ENCODE peak calls at places on chromosomes 1 and 21, in eight cellular contexts. T is transverse colon; N is body of pancreas; S is left ventricle myocardium inferior; I is retinal pigment epithelial cell; K is cardiac fibroblast; P is bronchial epithelial cell; M is CD8-positive, alpha-beta T cell. W is an unnamed sample.

GRCh38 chr1:12047120-12047876 is 15.8 kb upstream of the TNFRSF8 start:
- DNase-seq in T (no peak), N (no peak), S (no peak), I (no peak), K (no peak), P (no peak), M (no peak), W (no peak)

GRCh38 chr1:20279507-20279906 is 11.2 kb upstream of the VWA5B1 start:
- DNase-seq in T (peak), N (no peak), S (no peak), I (peak), K (no peak), P (peak), M (no peak), W (peak)

GRCh38 chr21:29610960-29611359 is 312.2 kb downstream of the BACH1 start:
- DNase-seq in T (no peak), N (no peak), S (no peak), I (no peak), K (peak), P (no peak), M (no peak), W (peak)

GRCh38 chr1:230898144-230898543 is 29.8 kb upstream of the C1orf198 start:
- DNase-seq in T (no peak), N (no peak), S (no peak), I (no peak), K (no peak), P (no peak), M (no peak), W (no peak)

GRCh38 chr1:34549199-34549598 is 205.6 kb upstream of the GJB5 start:
- DNase-seq in T (peak), N (peak), S (no peak), I (no peak), K (no peak), P (peak), M (no peak), W (no peak)

GRCh38 chr1:90347366-90347765 is 352.5 kb downstream of the ZNF326 start:
- DNase-seq in T (peak), N (no peak), S (no peak), I (no peak), K (no peak), P (peak), M (no peak), W (no peak)

GRCh38 chr1:18527514-18527913 is 46.8 kb downstream of the KLHDC7A start:
- DNase-seq in T (no peak), N (no peak), S (no peak), I (no peak), K (no peak), P (no peak), M (no peak), W (no peak)

GRCh38 chr1:185559684-185560310 is 174.4 kb upstream of the HMCN1 start:
- DNase-seq in T (peak), N (peak), S (peak), I (no peak), K (peak), P (peak), M (peak), W (peak)

GRCh38 chr1:156276532-156276931 is 6.1 kb downstream of the SMG5 start:
- DNase-seq in T (no peak), N (no peak), S (no peak), I (no peak), K (peak), P (no peak), M (no peak), W (peak)

GRCh38 chr1:94382163-94382562 is 36.0 kb upstream of the ABCD3 start:
- DNase-seq in T (peak), N (peak), S (no peak), I (no peak), K (no peak), P (peak), M (no peak), W (no peak)

GRCh38 chr1:70993841-70994240 is 53.8 kb downstream of the PTGER3 start:
- DNase-seq in T (no peak), N (no peak), S (no peak), I (no peak), K (no peak), P (no peak), M (no peak), W (no peak)

GRCh38 chr1:166470057-166470456 is 303.3 kb upstream of the FAM78B start:
- DNase-seq in T (no peak), N (no peak), S (no peak), I (no peak), K (no peak), P (no peak), M (no peak), W (no peak)

GRCh38 chr1:56322211-56322610 is 257.2 kb downstream of the PLPP3 start:
- DNase-seq in T (no peak), N (no peak), S (no peak), I (no peak), K (no peak), P (no peak), M (no peak), W (no peak)

GRCh38 chr1:151800830-151801229 is 4.4 kb downstream of the LINGO4 start:
- DNase-seq in T (no peak), N (no peak), S (no peak), I (no peak), K (no peak), P (no peak), M (no peak), W (no peak)

GRCh38 chr1:89952021-89952995 is 42.6 kb upstream of the ZNF326 start:
- DNase-seq in T (no peak), N (no peak), S (no peak), I (no peak), K (peak), P (no peak), M (no peak), W (peak)

DNA sequence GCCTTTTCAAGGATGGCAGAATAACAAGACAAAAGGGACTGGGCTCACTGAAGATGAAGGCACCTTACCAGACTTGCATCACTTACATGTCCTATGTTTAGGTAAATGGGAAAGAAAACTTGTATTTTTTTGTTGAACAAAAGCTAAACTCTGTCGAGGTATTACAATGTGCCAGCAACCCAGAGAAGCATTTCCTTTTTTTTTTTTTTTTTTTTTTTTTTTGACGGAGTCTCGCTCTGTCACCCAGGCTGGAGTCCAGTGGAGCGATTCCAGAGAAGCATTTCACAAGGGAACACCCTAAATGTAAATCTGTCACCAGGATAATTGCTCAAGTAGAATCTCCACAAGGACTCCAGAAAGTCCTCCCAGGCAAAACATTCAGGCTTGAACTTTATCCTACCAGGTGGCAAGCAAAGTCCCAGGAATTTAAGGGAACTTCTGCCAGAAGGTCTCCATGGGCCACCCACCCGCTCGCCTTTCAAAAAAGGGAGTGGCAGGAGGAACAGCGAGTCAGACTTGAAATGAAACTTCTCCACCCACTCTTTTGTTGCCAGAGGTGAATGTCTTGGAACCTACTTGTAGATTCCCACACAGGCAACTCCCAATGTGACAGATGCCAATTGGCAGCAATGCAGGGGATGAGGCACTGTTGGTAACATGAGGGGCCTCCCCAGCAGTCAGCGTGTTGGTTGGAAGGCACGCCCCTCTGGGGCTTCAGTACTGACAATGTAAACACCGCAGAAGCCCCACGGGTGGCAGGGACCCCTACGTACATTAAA is 125.0 kb downstream of the TIAM1 start:
- DNase-seq in T (peak), N (no peak), S (peak), I (no peak), K (peak), P (peak), M (no peak), W (peak)
- H3K4me3 ChIP-seq in T (no peak), N (no peak), S (peak), I (no peak), K (no peak), P (no peak), M (no peak), W (no peak)

DNA sequence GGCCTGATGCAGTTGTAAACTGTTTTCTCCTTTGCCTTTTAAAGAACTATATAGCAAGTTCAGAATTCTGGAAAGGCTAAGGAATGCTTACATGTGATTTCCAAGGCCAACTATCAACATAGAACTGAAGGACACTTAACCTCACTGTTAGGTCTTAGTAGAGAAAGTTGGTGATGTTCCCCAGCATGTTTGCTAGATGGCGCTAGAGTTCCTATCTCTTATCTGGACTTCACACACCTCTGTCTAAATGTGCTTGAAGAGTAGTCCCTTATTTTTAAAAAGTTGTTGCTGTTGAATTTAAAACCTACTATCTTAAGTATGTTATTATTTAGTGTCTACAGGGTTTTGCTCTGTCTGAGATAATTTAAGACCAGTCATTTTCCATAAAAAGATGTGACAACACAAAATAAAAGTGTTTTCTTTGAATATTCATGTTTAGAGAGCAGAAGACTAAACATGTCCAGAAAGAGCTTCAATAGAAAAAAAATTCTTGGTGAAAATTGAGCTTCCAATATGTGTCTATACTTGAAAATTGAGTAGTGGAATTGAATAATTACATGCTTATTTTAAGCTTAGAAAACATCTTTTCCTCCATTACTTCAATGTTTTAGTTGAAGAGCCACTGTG is 237.3 kb downstream of the S1PR1 start:
- DNase-seq in T (no peak), N (no peak), S (no peak), I (no peak), K (no peak), P (peak), M (no peak), W (no peak)
- TF ChIP-seq CTCF in T (peak), N (no peak), S (peak), I (peak), K (no peak), P (peak), M (no peak), W (peak)

GRCh38 chr21:44818636-44819011 is 762 bp upstream of the SUMO3 start:
- DNase-seq in T (peak), N (no peak), S (no peak), I (no peak), K (no peak), P (no peak), M (no peak), W (no peak)
- H3K4me3 ChIP-seq in T (peak), N (peak), S (peak), I (peak), K (peak), P (peak), M (peak), W (peak)

GRCh38 chr1:98188769-98189168 is 267.9 kb upstream of the DPYD start:
- DNase-seq in T (no peak), N (no peak), S (no peak), I (no peak), K (no peak), P (no peak), M (no peak), W (no peak)
- TF ChIP-seq CTCF in T (no peak), N (no peak), S (no peak), I (no peak), K (no peak), P (no peak), M (no peak), W (no peak)

GRCh38 chr1:38476111-38476783 is 383.3 kb downstream of the RRAGC start:
- DNase-seq in T (no peak), N (no peak), S (no peak), I (no peak), K (no peak), P (no peak), M (no peak), W (no peak)
- H3K4me3 ChIP-seq in T (peak), N (peak), S (peak), I (no peak), K (no peak), P (no peak), M (no peak), W (no peak)

GRCh38 chr1:115089443-115090340 is at the start of gene TSPAN2:
- DNase-seq in T (peak), N (peak), S (peak), I (no peak), K (no peak), P (no peak), M (peak), W (no peak)
- TF ChIP-seq CTCF in T (no peak), N (no peak), S (peak), I (peak), K (peak), P (no peak), M (no peak), W (no peak)

GRCh38 chr21:37045556-37045955 is 27.3 kb downstream of the PIGP start:
- DNase-seq in T (no peak), N (no peak), S (no peak), I (no peak), K (peak), P (no peak), M (no peak), W (peak)

GRCh38 chr21:37044643-37045042 is 28.2 kb downstream of the PIGP start:
- DNase-seq in T (no peak), N (no peak), S (no peak), I (no peak), K (no peak), P (no peak), M (no peak), W (no peak)

GRCh38 chr21:37043818-37044217 is 29.1 kb downstream of the PIGP start:
- DNase-seq in T (no peak), N (no peak), S (no peak), I (no peak), K (no peak), P (no peak), M (no peak), W (no peak)

GRCh38 chr21:37045139-37045538 is 27.7 kb downstream of the PIGP start:
- DNase-seq in T (no peak), N (no peak), S (no peak), I (no peak), K (no peak), P (no peak), M (no peak), W (no peak)

DNA sequence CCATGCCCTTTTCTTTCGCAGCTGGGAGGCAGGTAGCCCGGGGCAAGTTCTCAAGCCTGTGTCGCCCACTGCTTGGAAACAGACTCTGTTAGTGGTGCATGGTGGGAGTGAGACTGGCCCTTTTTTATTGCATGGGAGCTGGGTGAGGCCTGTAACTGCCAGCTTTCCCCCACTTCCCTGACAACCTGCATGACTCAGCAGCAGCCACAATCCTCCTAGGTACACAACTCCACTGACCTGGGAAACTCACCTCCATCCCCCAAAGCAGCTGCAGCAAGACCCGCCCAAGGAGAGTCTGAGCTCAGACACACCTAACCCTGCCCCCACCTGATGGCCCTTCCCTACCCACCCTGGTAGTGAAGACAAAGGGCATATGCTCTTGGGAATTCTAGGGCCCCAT is 25.8 kb downstream of the PIGP start:
- DNase-seq in T (peak), N (no peak), S (no peak), I (no peak), K (no peak), P (peak), M (no peak), W (no peak)
- H3K4me3 ChIP-seq in T (no peak), N (no peak), S (no peak), I (no peak), K (no peak), P (no peak), M (no peak), W (no peak)

GRCh38 chr1:210400043-210400840 is 71.5 kb downstream of the HHAT start:
- DNase-seq in T (peak), N (peak), S (peak), I (peak), K (peak), P (peak), M (peak), W (peak)

GRCh38 chr1:210397252-210397651 is 68.5 kb downstream of the HHAT start:
- DNase-seq in T (no peak), N (no peak), S (no peak), I (no peak), K (peak), P (no peak), M (no peak), W (peak)

GRCh38 chr1:210396541-210396940 is 67.8 kb downstream of the HHAT start:
- DNase-seq in T (no peak), N (no peak), S (no peak), I (no peak), K (no peak), P (no peak), M (no peak), W (no peak)

GRCh38 chr1:210394281-210394798 is 65.6 kb downstream of the HHAT start:
- DNase-seq in T (no peak), N (no peak), S (peak), I (peak), K (peak), P (no peak), M (no peak), W (no peak)

DNA sequence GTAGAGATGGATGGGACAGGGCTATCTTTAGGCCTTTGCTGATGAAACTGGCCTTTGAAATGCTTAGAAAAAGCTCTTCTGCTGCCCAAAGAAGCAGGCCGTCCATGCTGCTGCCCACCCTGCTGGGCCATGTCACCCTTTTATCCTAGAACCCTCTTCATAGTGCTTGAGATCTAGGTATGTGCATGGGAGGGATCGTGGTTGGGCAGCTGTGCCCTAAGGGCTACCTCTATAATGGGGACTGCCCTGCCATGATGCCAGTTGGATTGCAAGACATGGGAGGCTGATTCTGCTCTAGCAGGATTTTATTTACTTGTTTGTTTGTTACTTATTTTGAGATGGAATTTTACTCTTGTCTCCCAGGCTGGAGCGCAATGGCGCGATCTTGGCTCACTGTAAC is 69.0 kb downstream of the HHAT start:
- DNase-seq in T (no peak), N (no peak), S (no peak), I (no peak), K (no peak), P (no peak), M (no peak), W (no peak)
- TF ChIP-seq CTCF in T (no peak), N (no peak), S (no peak), I (no peak), K (no peak), P (no peak), M (no peak), W (no peak)

DNA sequence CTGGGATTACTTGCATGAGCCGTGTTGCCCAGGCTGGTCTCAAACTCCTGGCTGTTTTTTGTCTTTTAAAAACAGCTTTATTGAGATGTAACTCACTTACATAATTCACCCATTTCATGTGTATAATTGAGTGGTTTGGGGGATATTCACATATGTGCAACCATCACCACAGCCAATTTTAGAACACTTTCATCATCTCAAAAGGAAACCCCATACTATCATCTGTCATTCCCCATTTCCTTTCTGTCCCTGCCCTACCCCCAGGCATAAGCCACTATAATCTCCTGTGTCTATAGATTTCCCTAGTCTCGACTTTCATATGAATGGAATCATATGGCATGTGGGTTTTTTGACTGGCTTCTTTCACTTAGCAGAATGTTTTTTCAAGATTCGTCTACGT is 43.3 kb downstream of the GPR137B start:
- DNase-seq in T (no peak), N (no peak), S (no peak), I (no peak), K (no peak), P (no peak), M (no peak), W (no peak)
- H3K4me3 ChIP-seq in T (no peak), N (no peak), S (no peak), I (no peak), K (no peak), P (no peak), M (no peak), W (no peak)

DNA sequence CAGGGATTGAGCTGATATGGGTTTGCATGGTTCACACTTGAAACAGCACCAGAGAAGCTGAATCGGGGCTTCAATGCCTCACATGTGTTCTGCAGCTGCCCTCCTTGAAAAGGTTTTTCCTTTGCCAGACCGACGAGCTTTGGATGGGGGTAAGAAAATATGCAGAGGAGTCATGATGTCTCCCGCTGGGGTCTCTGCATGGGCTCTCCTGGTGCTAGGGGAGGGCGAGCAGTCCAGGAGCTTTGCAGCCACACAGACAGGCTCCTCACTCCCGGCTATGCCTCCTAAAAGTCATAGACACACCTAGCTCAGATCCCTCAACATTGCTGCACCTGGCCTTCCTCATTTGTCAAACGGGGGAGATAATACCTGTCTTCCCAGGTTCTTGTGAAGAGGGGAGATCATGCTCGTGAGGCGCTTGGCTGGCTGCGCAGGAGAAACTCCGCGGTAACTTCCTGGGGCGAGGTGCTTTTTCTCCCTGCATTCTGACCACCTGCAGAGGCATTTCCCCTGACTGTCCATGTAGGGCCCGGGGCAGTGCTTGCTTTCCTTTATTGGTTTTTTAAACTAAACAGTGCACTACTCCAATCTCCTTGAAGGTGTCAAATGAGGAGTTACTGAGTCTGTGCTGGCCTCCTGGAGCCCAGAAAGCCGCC is 112.4 kb downstream of the PLXNA2 start:
- DNase-seq in T (no peak), N (no peak), S (no peak), I (no peak), K (no peak), P (no peak), M (no peak), W (no peak)
- TF ChIP-seq CTCF in T (no peak), N (no peak), S (no peak), I (no peak), K (no peak), P (no peak), M (no peak), W (no peak)